ENCODE peak calls at places on chromosomes 12 and 14, in nine cellular contexts. M is MM.1S, B is fibroblast of lung, P is neural progenitor cell, V is DND-41, F is GM23248, N is HCT116, J is GM12878, Y is mammary epithelial cell. D is an unnamed sample.

GRCh38 chr12:57227315-57228115 is 2.0 kb upstream of the SHMT2 start:
- DNase-seq in V (no peak), N (no peak), J (no peak), B (no peak), F (peak), M (no peak), Y (peak), P (no peak), D (no peak)

GRCh38 chr14:60163741-60164140 is 1.5 kb downstream of the DHRS7 start:
- DNase-seq in Y (no peak), V (no peak), B (no peak), M (no peak), F (peak), N (no peak), J (no peak), P (peak), D (no peak)

GRCh38 chr12:58648151-58648550 is 272.2 kb downstream of the LRIG3 start:
- DNase-seq in N (no peak), P (no peak), F (peak), V (no peak), Y (no peak), M (no peak), B (no peak), J (no peak), D (no peak)

GRCh38 chr12:2376855-2377657 is 324.3 kb downstream of the CACNA1C start:
- DNase-seq in P (peak), N (no peak), M (no peak), J (no peak), V (no peak), F (no peak), B (no peak), Y (no peak), D (no peak)

GRCh38 chr14:33762462-33762861 is 188.4 kb downstream of the EGLN3 start:
- DNase-seq in Y (no peak), N (no peak), V (no peak), M (no peak), B (no peak), P (no peak), F (peak), J (no peak), D (no peak)

GRCh38 chr12:30896461-30896860 is 30.1 kb upstream of the TSPAN11 start:
- DNase-seq in P (no peak), J (no peak), M (no peak), F (peak), N (no peak), B (no peak), Y (no peak), V (no peak), D (no peak)

GRCh38 chr12:126545411-126545810 is 1480.2 kb downstream of the AACS start:
- DNase-seq in Y (no peak), V (no peak), M (no peak), N (no peak), J (no peak), F (no peak), B (no peak), P (no peak), D (no peak)

GRCh38 chr14:66708262-66708661 is 200.3 kb downstream of the GPHN start:
- DNase-seq in V (no peak), J (no peak), Y (no peak), F (no peak), N (no peak), B (no peak), P (no peak), M (no peak), D (no peak)

GRCh38 chr14:24900281-24900868 is 149.6 kb downstream of the STXBP6 start:
- DNase-seq in Y (no peak), M (no peak), P (no peak), F (peak), V (no peak), J (no peak), N (no peak), B (peak), D (no peak)

GRCh38 chr14:100806386-100806785 is 19.5 kb upstream of the MEG3 start:
- DNase-seq in J (no peak), N (no peak), M (no peak), V (no peak), P (no peak), Y (no peak), F (no peak), B (no peak), D (no peak)

GRCh38 chr14:90201344-90201743 is 55.0 kb upstream of the PSMC1 start:
- DNase-seq in F (no peak), N (no peak), P (no peak), M (no peak), V (no peak), B (no peak), J (no peak), Y (no peak), D (no peak)

GRCh38 chr12:119115296-119115905 is 63.3 kb upstream of the HSPB8 start:
- DNase-seq in P (peak), F (peak), B (peak), Y (no peak), V (peak), N (peak), J (no peak), M (peak), D (peak)

GRCh38 chr14:98137626-98138025 is 1134.4 kb downstream of the BCL11B start:
- DNase-seq in M (no peak), B (no peak), N (no peak), F (no peak), Y (peak), P (no peak), V (no peak), J (no peak), D (no peak)

GRCh38 chr12:55642275-55643068 is 5.8 kb downstream of the OR10P1 start:
- DNase-seq in V (peak), Y (no peak), J (no peak), N (no peak), P (no peak), B (no peak), M (peak), F (no peak), D (no peak)

GRCh38 chr14:29724991-29725390 is 202.7 kb downstream of the PRKD1 start:
- DNase-seq in N (no peak), B (peak), M (no peak), P (peak), J (no peak), Y (no peak), V (no peak), F (peak), D (no peak)

GRCh38 chr12:20044836-20045235 is 323.5 kb upstream of the PDE3A start:
- DNase-seq in Y (no peak), M (no peak), V (no peak), N (no peak), F (peak), P (no peak), J (no peak), B (peak), D (no peak)

GRCh38 chr14:104281768-104282301 is 143.4 kb downstream of the KIF26A start:
- DNase-seq in V (no peak), F (no peak), J (no peak), B (no peak), N (no peak), Y (no peak), M (no peak), P (no peak), D (no peak)

GRCh38 chr14:103460415-103460814 is 62.2 kb downstream of the CKB start:
- DNase-seq in M (no peak), N (no peak), P (no peak), Y (no peak), B (no peak), F (no peak), J (no peak), V (no peak), D (no peak)

GRCh38 chr14:89589400-89590128 is 172.5 kb upstream of the FOXN3 start:
- DNase-seq in M (no peak), Y (no peak), V (no peak), P (no peak), J (peak), F (no peak), B (no peak), N (no peak), D (no peak)

GRCh38 chr14:21044106-21044618 is 2.0 kb downstream of the RNASE7 start:
- DNase-seq in B (no peak), P (no peak), M (no peak), N (no peak), F (no peak), V (peak), J (no peak), Y (no peak), D (no peak)

GRCh38 chr12:12585115-12585862 is 22.6 kb upstream of the DUSP16 start:
- DNase-seq in B (no peak), F (no peak), M (no peak), P (no peak), Y (peak), N (no peak), J (no peak), V (no peak), D (no peak)

GRCh38 chr12:6161124-6161882 is 36.8 kb upstream of the VWF start:
- DNase-seq in F (peak), Y (no peak), V (no peak), B (peak), N (no peak), J (no peak), M (no peak), P (no peak), D (no peak)

GRCh38 chr14:102999227-102999895 is 58.0 kb downstream of the CDC42BPB start:
- DNase-seq in N (no peak), J (no peak), M (no peak), B (no peak), V (no peak), Y (no peak), P (no peak), F (peak), D (no peak)

GRCh38 chr12:53232641-53233538 is 881 bp upstream of the RARG start:
- DNase-seq in N (no peak), M (peak), V (peak), P (peak), Y (peak), J (no peak), B (peak), F (peak), D (no peak)

GRCh38 chr14:31229638-31230229 is 22.1 kb upstream of the HECTD1 start:
- DNase-seq in N (peak), B (peak), P (peak), V (no peak), J (no peak), F (peak), Y (peak), M (no peak), D (no peak)

GRCh38 chr12:119695034-119695433 is 27.1 kb downstream of the PRKAB1 start:
- DNase-seq in P (peak), V (no peak), J (no peak), M (no peak), Y (no peak), N (no peak), F (peak), B (peak), D (no peak)

GRCh38 chr14:56703947-56704346 is 106.3 kb downstream of the OTX2 start:
- DNase-seq in J (no peak), N (no peak), P (no peak), B (no peak), Y (no peak), F (no peak), M (no peak), V (no peak), D (no peak)

GRCh38 chr14:95025941-95026340 is 131.4 kb downstream of the DICER1 start:
- DNase-seq in P (no peak), B (no peak), N (no peak), Y (no peak), F (no peak), M (no peak), V (no peak), J (no peak), D (no peak)

GRCh38 chr12:108304633-108305032 is 34.5 kb downstream of the CMKLR1 start:
- DNase-seq in B (no peak), F (no peak), V (no peak), N (no peak), P (no peak), M (no peak), J (no peak), Y (no peak), D (no peak)

GRCh38 chr12:54723653-54724256 is 75.6 kb upstream of the DCD start:
- DNase-seq in N (peak), F (peak), V (peak), J (no peak), M (peak), Y (no peak), B (peak), P (peak), D (no peak)

GRCh38 chr14:68297871-68298468 is 478.4 kb downstream of the RAD51B start:
- DNase-seq in B (peak), J (no peak), M (no peak), N (no peak), Y (no peak), V (no peak), F (peak), P (peak), D (no peak)

GRCh38 chr14:39417014-39417413 is 15.2 kb downstream of the FBXO33 start:
- DNase-seq in M (no peak), B (no peak), F (peak), Y (peak), V (no peak), P (no peak), N (peak), J (no peak), D (no peak)

GRCh38 chr12:67025543-67026114 is 243.5 kb upstream of the CAND1 start:
- DNase-seq in B (peak), V (peak), F (peak), J (no peak), M (peak), N (no peak), P (peak), Y (peak), D (peak)

GRCh38 chr14:61211476-61212262 is 69.5 kb downstream of the TMEM30B start:
- DNase-seq in P (no peak), B (no peak), N (no peak), Y (no peak), V (no peak), J (no peak), F (no peak), M (no peak), D (no peak)

GRCh38 chr14:53109028-53109687 is 44.0 kb downstream of the DDHD1 start:
- DNase-seq in N (no peak), Y (no peak), V (peak), M (peak), B (no peak), F (peak), P (no peak), J (peak), D (no peak)

GRCh38 chr12:6200266-6201198 is at the start of gene CD9:
- DNase-seq in P (peak), F (peak), J (no peak), M (peak), N (peak), V (no peak), B (no peak), Y (peak), D (no peak)

GRCh38 chr12:94152292-94153083 is 4.1 kb downstream of the PLXNC1 start:
- DNase-seq in B (no peak), M (no peak), V (no peak), P (no peak), Y (no peak), N (no peak), F (no peak), J (no peak), D (no peak)
- TF ChIP-seq EZH2 in B (no peak), M (no peak), V (no peak), P (no peak), Y (no peak), N (no peak), F (no peak), J (no peak), D (no peak)

GRCh38 chr12:26123482-26123980 is 1.3 kb downstream of the BHLHE41 start:
- DNase-seq in Y (no peak), V (no peak), M (peak), N (no peak), B (peak), F (no peak), J (no peak), P (no peak), D (no peak)
- H3K9ac ChIP-seq in Y (peak), V (no peak), M (peak), N (peak), B (peak), F (peak), J (no peak), P (no peak), D (no peak)

GRCh38 chr12:16555630-16556029 is 50.3 kb downstream of the LMO3 start:
- DNase-seq in P (no peak), N (no peak), J (no peak), V (no peak), M (no peak), F (peak), B (peak), Y (peak), D (no peak)
- H3K4me3 ChIP-seq in P (no peak), N (no peak), J (no peak), V (no peak), M (no peak), F (peak), B (peak), Y (no peak), D (no peak)

DNA sequence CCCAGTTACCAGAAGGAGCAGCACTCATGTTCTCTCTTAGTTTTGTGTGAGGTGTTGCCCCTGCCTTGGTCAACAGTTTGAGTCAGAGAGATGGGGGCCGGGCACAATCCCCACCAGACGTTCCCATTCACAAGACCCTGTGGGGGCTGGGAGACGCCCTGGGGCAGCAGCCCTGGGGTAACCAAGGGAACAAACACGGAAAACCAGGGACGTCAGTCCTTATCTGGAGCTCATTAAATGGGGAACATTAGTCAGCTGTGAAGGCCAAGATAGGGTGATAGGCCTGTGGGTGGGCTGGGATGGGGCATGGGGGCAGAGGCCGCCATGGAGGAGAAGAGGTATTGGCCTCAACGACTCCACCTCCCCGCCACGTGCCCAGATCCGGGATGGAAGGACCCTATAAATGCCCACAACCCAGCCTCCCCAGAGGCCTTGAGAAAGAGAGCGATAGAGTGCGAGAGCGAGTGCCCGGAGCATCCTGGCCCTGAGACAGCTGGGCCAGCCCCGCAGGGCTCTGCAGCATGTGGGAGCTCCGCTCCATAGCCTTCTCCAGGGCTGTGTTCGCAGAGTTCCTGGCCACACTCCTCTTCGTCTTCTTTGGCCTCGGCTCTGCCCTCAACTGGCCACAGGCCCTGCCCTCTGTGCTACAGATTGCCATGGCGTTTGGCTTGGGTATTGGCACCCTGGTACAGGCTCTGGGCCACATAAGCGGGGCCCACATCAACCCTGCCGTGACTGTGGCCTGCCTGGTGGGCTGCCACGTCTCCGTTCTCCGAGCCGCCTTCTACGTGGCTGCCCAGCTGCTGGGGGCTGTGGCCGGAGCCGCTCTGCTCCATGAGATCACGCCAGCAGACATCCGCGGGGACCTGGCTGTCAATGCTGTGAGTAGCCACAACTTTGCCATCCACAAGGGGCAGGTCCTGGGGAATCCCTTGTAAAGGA is at the start of gene AQP2:
- DNase-seq in F (no peak), N (no peak), B (no peak), V (no peak), P (no peak), M (no peak), Y (no peak), J (no peak), D (no peak)
- TF ChIP-seq EZH2 in F (no peak), N (no peak), B (no peak), V (no peak), P (no peak), M (no peak), Y (no peak), J (no peak), D (no peak)